ENCODE peak calls at places on chromosome 9, in five cellular contexts. One of them, this sample, is unnamed.

GRCh38 chr9:135978650-135979461 is 17.7 kb upstream of the UBAC1 start:
- DNase-seq in K562: no peak
- DNase-seq in A549: no peak
- DNase-seq in SK-N-SH: peak
- DNase-seq in GM12878: no peak
- DNase-seq in this sample: no peak

GRCh38 chr9:125440411-125440810 is 178.8 kb downstream of the GAPVD1 start:
- DNase-seq in K562: no peak
- DNase-seq in A549: no peak
- DNase-seq in SK-N-SH: peak
- DNase-seq in GM12878: no peak
- DNase-seq in this sample: no peak

GRCh38 chr9:26462751-26463150 is 429.9 kb downstream of the CAAP1 start:
- DNase-seq in K562: no peak
- DNase-seq in A549: no peak
- DNase-seq in SK-N-SH: peak
- DNase-seq in GM12878: no peak
- DNase-seq in this sample: no peak

GRCh38 chr9:21904371-21904770 is 89.8 kb downstream of the CDKN2A start:
- DNase-seq in K562: no peak
- DNase-seq in A549: no peak
- DNase-seq in SK-N-SH: no peak
- DNase-seq in GM12878: no peak
- DNase-seq in this sample: peak

GRCh38 chr9:97385626-97386264 is 26.2 kb upstream of the TDRD7 start:
- DNase-seq in K562: no peak
- DNase-seq in A549: no peak
- DNase-seq in SK-N-SH: no peak
- DNase-seq in GM12878: no peak
- DNase-seq in this sample: no peak

GRCh38 chr9:20264896-20265295 is 357.4 kb downstream of the MLLT3 start:
- DNase-seq in K562: no peak
- DNase-seq in A549: no peak
- DNase-seq in SK-N-SH: no peak
- DNase-seq in GM12878: no peak
- DNase-seq in this sample: no peak

GRCh38 chr9:79692857-79693571 is 121.2 kb downstream of the TLE4 start:
- DNase-seq in K562: no peak
- DNase-seq in A549: no peak
- DNase-seq in SK-N-SH: no peak
- DNase-seq in GM12878: no peak
- DNase-seq in this sample: peak

GRCh38 chr9:137365552-137366444 is 57.2 kb downstream of the EXD3 start:
- DNase-seq in K562: no peak
- DNase-seq in A549: no peak
- DNase-seq in SK-N-SH: no peak
- DNase-seq in GM12878: no peak
- DNase-seq in this sample: no peak

GRCh38 chr9:818958-819357 is 22.5 kb upstream of the DMRT1 start:
- DNase-seq in K562: no peak
- DNase-seq in A549: no peak
- DNase-seq in SK-N-SH: no peak
- DNase-seq in GM12878: no peak
- DNase-seq in this sample: no peak

GRCh38 chr9:121883281-121884056 is 209.6 kb downstream of the TTLL11 start:
- DNase-seq in K562: no peak
- DNase-seq in A549: no peak
- DNase-seq in SK-N-SH: no peak
- DNase-seq in GM12878: no peak
- DNase-seq in this sample: peak

GRCh38 chr9:91089405-91090131 is 272.1 kb downstream of the AUH start:
- DNase-seq in K562: peak
- DNase-seq in A549: no peak
- DNase-seq in SK-N-SH: no peak
- DNase-seq in GM12878: no peak
- DNase-seq in this sample: peak

GRCh38 chr9:124257070-124257864 is 482 bp upstream of the NEK6 start:
- DNase-seq in K562: no peak
- DNase-seq in A549: no peak
- DNase-seq in SK-N-SH: no peak
- DNase-seq in GM12878: no peak
- DNase-seq in this sample: no peak

GRCh38 chr9:86843182-86843581 is 104.1 kb downstream of the GAS1 start:
- DNase-seq in K562: no peak
- DNase-seq in A549: no peak
- DNase-seq in SK-N-SH: peak
- DNase-seq in GM12878: no peak
- DNase-seq in this sample: peak

GRCh38 chr9:135591491-135592330 is 30.2 kb downstream of the PAEP start:
- DNase-seq in K562: no peak
- DNase-seq in A549: no peak
- DNase-seq in SK-N-SH: no peak
- DNase-seq in GM12878: no peak
- DNase-seq in this sample: no peak

GRCh38 chr9:21988056-21988990 is 5.9 kb downstream of the CDKN2A start:
- DNase-seq in K562: no peak
- DNase-seq in A549: no peak
- DNase-seq in SK-N-SH: no peak
- DNase-seq in GM12878: no peak
- DNase-seq in this sample: no peak

GRCh38 chr9:374726-375125 is 160.1 kb downstream of the DOCK8 start:
- DNase-seq in K562: no peak
- DNase-seq in A549: no peak
- DNase-seq in SK-N-SH: no peak
- DNase-seq in GM12878: no peak
- DNase-seq in this sample: no peak

GRCh38 chr9:134490446-134490845 is 151.2 kb upstream of the COL5A1 start:
- DNase-seq in K562: no peak
- DNase-seq in A549: no peak
- DNase-seq in SK-N-SH: no peak
- DNase-seq in GM12878: no peak
- DNase-seq in this sample: no peak

GRCh38 chr9:80605129-80605528 is 1033.4 kb downstream of the TLE4 start:
- DNase-seq in K562: no peak
- DNase-seq in A549: peak
- DNase-seq in SK-N-SH: peak
- DNase-seq in GM12878: no peak
- DNase-seq in this sample: peak

GRCh38 chr9:91119147-91119546 is 242.6 kb downstream of the AUH start:
- DNase-seq in K562: no peak
- DNase-seq in A549: no peak
- DNase-seq in SK-N-SH: no peak
- DNase-seq in GM12878: no peak
- DNase-seq in this sample: peak

GRCh38 chr9:89606567-89607311 is 1.9 kb downstream of the GADD45G start:
- DNase-seq in K562: peak
- DNase-seq in A549: no peak
- DNase-seq in SK-N-SH: peak
- DNase-seq in GM12878: no peak
- DNase-seq in this sample: peak
- H3K27ac ChIP-seq in K562: peak
- H3K27ac ChIP-seq in A549: peak
- H3K27ac ChIP-seq in SK-N-SH: peak
- H3K27ac ChIP-seq in GM12878: no peak
- H3K27ac ChIP-seq in this sample: no peak

DNA sequence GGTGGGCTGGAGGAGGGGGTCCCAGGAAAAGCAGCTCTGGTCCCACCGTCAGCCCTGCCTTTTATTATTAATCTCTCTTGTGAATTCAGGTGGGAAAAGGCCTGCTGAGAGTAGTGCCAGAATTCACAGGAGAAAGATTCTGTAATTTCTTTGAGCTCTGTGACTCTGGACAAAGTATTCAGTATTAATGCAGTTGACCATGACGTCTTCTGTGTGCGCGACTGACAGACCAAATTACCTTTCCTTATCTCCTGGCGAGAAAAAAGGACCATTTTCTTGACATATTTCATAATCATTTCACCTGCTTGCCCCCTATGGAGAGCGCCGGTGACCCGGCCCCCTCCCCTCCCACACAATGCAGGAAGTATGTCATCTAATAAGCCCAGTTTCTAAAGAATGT is 26.8 kb upstream of the GRHPR start:
- DNase-seq in K562: no peak
- DNase-seq in A549: no peak
- DNase-seq in SK-N-SH: no peak
- DNase-seq in GM12878: no peak
- DNase-seq in this sample: no peak
- TF ChIP-seq RCOR1 in K562: no peak
- TF ChIP-seq RCOR1 in A549: no peak
- TF ChIP-seq RCOR1 in SK-N-SH: no peak
- TF ChIP-seq RCOR1 in GM12878: no peak
- TF ChIP-seq RCOR1 in this sample: no peak

GRCh38 chr9:14153310-14153720 is 160.6 kb downstream of the NFIB start:
- DNase-seq in K562: peak
- DNase-seq in A549: no peak
- DNase-seq in SK-N-SH: no peak
- DNase-seq in GM12878: no peak
- DNase-seq in this sample: no peak

GRCh38 chr9:14158911-14159310 is 155.0 kb downstream of the NFIB start:
- DNase-seq in K562: peak
- DNase-seq in A549: no peak
- DNase-seq in SK-N-SH: no peak
- DNase-seq in GM12878: no peak
- DNase-seq in this sample: peak

GRCh38 chr9:14158136-14158781 is 155.7 kb downstream of the NFIB start:
- DNase-seq in K562: no peak
- DNase-seq in A549: no peak
- DNase-seq in SK-N-SH: no peak
- DNase-seq in GM12878: no peak
- DNase-seq in this sample: no peak

GRCh38 chr9:14155237-14155636 is 158.7 kb downstream of the NFIB start:
- DNase-seq in K562: no peak
- DNase-seq in A549: no peak
- DNase-seq in SK-N-SH: no peak
- DNase-seq in GM12878: no peak
- DNase-seq in this sample: no peak

DNA sequence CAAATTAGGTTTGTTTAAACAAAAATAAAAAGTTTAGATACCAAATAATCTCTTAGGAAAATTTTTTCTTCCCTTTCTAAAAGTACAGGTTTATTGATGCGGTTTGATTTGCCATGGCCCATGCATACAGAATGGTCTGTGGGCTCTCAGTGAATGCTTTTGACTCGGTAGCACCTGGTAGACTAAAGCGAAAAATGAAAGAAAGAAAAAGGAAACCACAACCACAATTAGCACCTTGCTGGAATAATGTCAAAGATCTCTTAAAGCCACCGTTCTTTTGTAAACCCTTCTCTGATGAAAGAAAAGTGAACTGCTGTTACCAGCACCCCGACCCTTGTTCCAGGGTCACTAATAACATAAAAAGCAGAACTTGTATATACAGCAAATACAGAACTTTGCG is 157.9 kb downstream of the NFIB start:
- DNase-seq in K562: no peak
- DNase-seq in A549: no peak
- DNase-seq in SK-N-SH: no peak
- DNase-seq in GM12878: peak
- DNase-seq in this sample: no peak
- H3K27ac ChIP-seq in K562: no peak
- H3K27ac ChIP-seq in A549: no peak
- H3K27ac ChIP-seq in SK-N-SH: no peak
- H3K27ac ChIP-seq in GM12878: no peak
- H3K27ac ChIP-seq in this sample: no peak

GRCh38 chr9:128703616-128704355 is 1.5 kb downstream of the PKN3 start:
- DNase-seq in K562: peak
- DNase-seq in A549: no peak
- DNase-seq in SK-N-SH: peak
- DNase-seq in GM12878: no peak
- DNase-seq in this sample: no peak

GRCh38 chr9:128702445-128702948 is at the start of gene PKN3:
- DNase-seq in K562: peak
- DNase-seq in A549: peak
- DNase-seq in SK-N-SH: peak
- DNase-seq in GM12878: no peak
- DNase-seq in this sample: peak

GRCh38 chr9:128705051-128705965 is 3.0 kb downstream of the PKN3 start:
- DNase-seq in K562: no peak
- DNase-seq in A549: no peak
- DNase-seq in SK-N-SH: no peak
- DNase-seq in GM12878: no peak
- DNase-seq in this sample: no peak

GRCh38 chr9:128704356-128704670 is 2.0 kb downstream of the PKN3 start:
- DNase-seq in K562: no peak
- DNase-seq in A549: no peak
- DNase-seq in SK-N-SH: no peak
- DNase-seq in GM12878: no peak
- DNase-seq in this sample: no peak

DNA sequence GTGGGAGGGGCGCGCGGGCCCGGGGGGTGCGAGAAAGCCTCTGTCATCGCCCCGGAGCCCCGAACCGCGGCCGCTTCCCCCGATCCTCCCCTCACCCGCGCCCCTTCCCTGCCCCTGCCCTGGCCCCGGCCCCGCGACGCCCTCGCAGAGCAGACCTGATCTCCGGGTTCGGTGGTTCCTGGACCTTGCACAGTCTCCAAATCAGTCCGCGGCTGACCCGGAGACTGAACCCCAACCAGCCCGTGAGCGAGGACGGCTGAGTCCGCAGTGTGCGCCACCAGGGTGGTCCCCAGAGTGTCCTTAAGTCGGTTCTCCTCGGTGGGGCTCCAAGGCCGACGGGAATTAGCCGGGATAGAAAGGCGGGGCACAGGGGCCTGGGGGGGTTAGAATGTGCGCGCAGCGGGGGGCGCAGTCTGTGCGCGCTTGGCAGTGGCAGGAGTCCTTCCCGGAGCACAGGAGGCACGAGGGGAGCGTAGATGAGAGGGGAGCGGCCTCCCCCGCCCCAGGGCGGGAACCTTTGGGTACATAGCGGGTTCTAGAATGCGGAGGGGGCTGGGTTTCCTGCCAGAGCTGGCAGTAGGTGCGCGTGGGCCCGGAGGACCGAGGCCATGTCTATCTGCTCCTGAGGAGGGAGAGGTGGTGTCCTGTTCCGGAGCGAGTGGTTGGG is 779 bp downstream of the PKN3 start:
- DNase-seq in K562: peak
- DNase-seq in A549: peak
- DNase-seq in SK-N-SH: peak
- DNase-seq in GM12878: no peak
- DNase-seq in this sample: no peak
- TF ChIP-seq RCOR1 in K562: no peak
- TF ChIP-seq RCOR1 in A549: no peak
- TF ChIP-seq RCOR1 in SK-N-SH: no peak
- TF ChIP-seq RCOR1 in GM12878: no peak
- TF ChIP-seq RCOR1 in this sample: no peak

GRCh38 chr9:105262497-105262896 is 18.0 kb downstream of the SLC44A1 start:
- DNase-seq in K562: no peak
- DNase-seq in A549: no peak
- DNase-seq in SK-N-SH: no peak
- DNase-seq in GM12878: no peak
- DNase-seq in this sample: no peak
- H3K27ac ChIP-seq in K562: no peak
- H3K27ac ChIP-seq in A549: no peak
- H3K27ac ChIP-seq in SK-N-SH: no peak
- H3K27ac ChIP-seq in GM12878: no peak
- H3K27ac ChIP-seq in this sample: no peak

This sample was measured in IMR-90.